ENCODE peak calls at places on chromosomes 7 and 10, in four cellular contexts. Q is GM12878, Y is HepG2, B is K562. K is an unnamed sample.
A peak's percentile ranks its signal among the peaks of the same experiment; 100 is the strongest.

GRCh38 chr7:115099906-115100305 is 178.0 kb downstream of the MDFIC start:
- DNase-seq in B (no peak), Q (no peak), Y (peak; percentile 52), K (no peak)

GRCh38 chr10:75240329-75240728 is 4.6 kb upstream of the COMTD1 start:
- DNase-seq in Q (no peak), Y (no peak), B (no peak), K (no peak)

GRCh38 chr10:127935115-127935561 is 28.2 kb downstream of the PTPRE start:
- DNase-seq in Y (no peak), B (no peak), Q (no peak), K (no peak)

GRCh38 chr7:34277016-34277800 is 371.9 kb downstream of the BMPER start:
- DNase-seq in Q (no peak), Y (no peak), B (no peak), K (no peak)

GRCh38 chr10:117429644-117430043 is 54.4 kb upstream of the PDZD8 start:
- DNase-seq in B (no peak), Q (no peak), Y (no peak), K (no peak)

GRCh38 chr7:6705959-6706665 is 635 bp downstream of the ZNF12 start:
- DNase-seq in Y (peak; percentile 9), B (peak; percentile 55), Q (no peak), K (peak; percentile 24)

GRCh38 chr7:73530800-73531199 is 8.7 kb upstream of the BAZ1B start:
- DNase-seq in Y (no peak), B (no peak), Q (no peak), K (no peak)

GRCh38 chr10:24951201-24952145 is 933 bp downstream of the PRTFDC1 start:
- DNase-seq in B (no peak), Y (no peak), Q (no peak), K (peak; percentile 58)

GRCh38 chr10:102452672-102453340 is 1.5 kb upstream of the C10orf95 start:
- DNase-seq in B (peak; percentile 36), Q (no peak), Y (no peak), K (no peak)

GRCh38 chr10:35409808-35410207 is 73.5 kb downstream of the CCNY start:
- DNase-seq in B (no peak), Y (peak; percentile 56), Q (no peak), K (no peak)

GRCh38 chr10:79397051-79397450 is 48.4 kb downstream of the ZCCHC24 start:
- DNase-seq in Q (no peak), Y (no peak), B (no peak), K (no peak)

GRCh38 chr7:28661826-28662225 is 249.5 kb downstream of the CREB5 start:
- DNase-seq in Y (no peak), B (no peak), Q (no peak), K (no peak)

GRCh38 chr7:35015346-35015859 is 21.9 kb downstream of the DPY19L1 start:
- DNase-seq in Q (no peak), B (no peak), Y (no peak), K (no peak)

GRCh38 chr7:150755473-150756099 is 18.4 kb downstream of the GIMAP5 start:
- DNase-seq in Y (no peak), B (peak; percentile 2), Q (peak; percentile 71), K (no peak)

GRCh38 chr10:44925224-44925623 is 14.1 kb downstream of the TMEM72 start:
- DNase-seq in B (peak; percentile 45), Y (peak; percentile 60), Q (no peak), K (peak; percentile 79)

GRCh38 chr7:140625908-140626868 is 14.4 kb downstream of the DENND2A start:
- DNase-seq in Q (no peak), Y (no peak), B (no peak), K (peak; percentile 72)

GRCh38 chr10:33643042-33643441 is 308.6 kb upstream of the NRP1 start:
- DNase-seq in Q (no peak), Y (no peak), B (no peak), K (no peak)

GRCh38 chr10:116098411-116099019 is 174.5 kb downstream of the GFRA1 start:
- DNase-seq in Q (no peak), Y (no peak), B (no peak), K (no peak)

GRCh38 chr7:94190599-94191061 is 186.5 kb upstream of the BET1 start:
- DNase-seq in Y (no peak), Q (no peak), B (no peak), K (no peak)

GRCh38 chr7:148318092-148318756 is 272.3 kb upstream of the C7orf33 start:
- DNase-seq in Q (no peak), Y (no peak), B (no peak), K (peak; percentile 51)

GRCh38 chr7:48089415-48089975 is 430 bp downstream of the UPP1 start:
- DNase-seq in Q (no peak), Y (no peak), B (peak; percentile 45), K (peak; percentile 89)

GRCh38 chr10:82463614-82464013 is 588.6 kb downstream of the NRG3 start:
- DNase-seq in Y (no peak), Q (no peak), B (no peak), K (no peak)

GRCh38 chr10:129966831-129967578 is 2.9 kb upstream of the EBF3 start:
- DNase-seq in B (no peak), Q (no peak), Y (no peak), K (peak; percentile 63)

GRCh38 chr10:44885710-44886109 is 25.4 kb upstream of the TMEM72 start:
- DNase-seq in Q (no peak), Y (no peak), B (no peak), K (no peak)

GRCh38 chr10:21517134-21517982 is 8.1 kb downstream of the SKIDA1 start:
- DNase-seq in B (peak; percentile 77), Y (no peak), Q (no peak), K (peak; percentile 83)

GRCh38 chr10:46560952-46561351 is 4.5 kb upstream of the GPRIN2 start:
- DNase-seq in B (no peak), Q (no peak), Y (no peak), K (peak; percentile 7)

GRCh38 chr7:26658698-26659084 is 205.7 kb downstream of the SKAP2 start:
- DNase-seq in Q (no peak), Y (no peak), B (no peak), K (no peak)

GRCh38 chr7:31027161-31027965 is 24.7 kb upstream of the ADCYAP1R1 start:
- DNase-seq in Y (no peak), B (no peak), Q (no peak), K (peak; percentile 56)

GRCh38 chr7:90879924-90880323 is 283.8 kb downstream of the CDK14 start:
- DNase-seq in Y (no peak), Q (no peak), B (no peak), K (no peak)

GRCh38 chr10:117543245-117543998 is 876 bp downstream of the EMX2 start:
- DNase-seq in Y (no peak), Q (no peak), B (no peak), K (peak; percentile 73)

GRCh38 chr7:11607676-11608075 is 224.3 kb downstream of the THSD7A start:
- DNase-seq in Q (no peak), B (no peak), Y (no peak), K (no peak)

GRCh38 chr7:158299607-158300006 is 288.0 kb downstream of the PTPRN2 start:
- DNase-seq in B (no peak), Q (no peak), Y (no peak), K (no peak)

GRCh38 chr7:90749774-90750173 is 153.7 kb downstream of the CDK14 start:
- DNase-seq in B (no peak), Y (peak; percentile 31), Q (no peak), K (no peak)

GRCh38 chr7:101743995-101744360 is 73.4 kb upstream of the CUX1 start:
- DNase-seq in Y (no peak), B (peak; percentile 45), Q (no peak), K (peak; percentile 69)

GRCh38 chr10:34018129-34018528 is 683.7 kb upstream of the NRP1 start:
- DNase-seq in Q (no peak), Y (no peak), B (no peak), K (no peak)

DNA sequence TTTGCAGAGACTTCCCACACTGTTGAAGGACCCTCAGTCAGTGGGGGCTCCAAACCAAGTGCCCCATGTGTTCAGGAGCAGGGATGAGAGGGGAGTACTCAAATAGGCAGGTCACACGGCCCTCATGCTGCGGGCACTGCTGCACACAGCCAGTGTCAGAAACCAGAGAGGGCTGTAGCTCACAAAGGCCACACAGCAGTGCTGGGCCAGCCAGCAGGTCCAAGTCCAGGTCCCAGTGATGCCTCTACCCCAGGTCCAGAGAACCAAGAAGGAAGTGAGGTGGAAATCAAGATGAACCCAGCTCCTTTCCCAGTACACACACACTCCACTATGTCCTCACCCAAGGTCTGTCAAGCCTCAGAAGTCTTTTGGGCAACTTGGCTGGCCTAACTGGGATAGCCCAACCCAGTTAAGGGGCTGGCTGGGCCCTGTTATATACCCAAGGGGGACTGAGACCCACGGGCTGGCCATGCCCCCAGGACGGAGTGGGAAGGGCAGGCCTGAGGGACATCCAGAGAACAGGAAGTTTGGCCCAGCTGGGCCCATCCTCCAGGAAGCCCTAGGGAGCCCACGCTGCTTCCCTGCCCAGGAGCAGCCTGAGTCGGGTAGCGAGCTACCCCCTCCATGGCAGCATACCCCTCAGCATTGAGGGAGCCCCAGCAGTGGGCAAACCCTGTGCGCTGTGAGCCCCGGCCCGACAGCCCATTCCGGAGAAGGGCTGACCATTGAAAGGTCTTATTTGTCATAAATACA is 24.3 kb downstream of the GRID1 start:
- DNase-seq in Y (no peak), Q (no peak), B (no peak), K (peak; percentile 7)
- TF ChIP-seq ETV6 in Y (no peak), Q (no peak), B (no peak), K (no peak)

GRCh38 chr7:37683263-37684120 is at the start of gene GPR141:
- DNase-seq in Q (peak; percentile 93), Y (no peak), B (no peak), K (no peak)
- TF ChIP-seq ETV6 in Q (peak; percentile 78), Y (no peak), B (no peak), K (no peak)

DNA sequence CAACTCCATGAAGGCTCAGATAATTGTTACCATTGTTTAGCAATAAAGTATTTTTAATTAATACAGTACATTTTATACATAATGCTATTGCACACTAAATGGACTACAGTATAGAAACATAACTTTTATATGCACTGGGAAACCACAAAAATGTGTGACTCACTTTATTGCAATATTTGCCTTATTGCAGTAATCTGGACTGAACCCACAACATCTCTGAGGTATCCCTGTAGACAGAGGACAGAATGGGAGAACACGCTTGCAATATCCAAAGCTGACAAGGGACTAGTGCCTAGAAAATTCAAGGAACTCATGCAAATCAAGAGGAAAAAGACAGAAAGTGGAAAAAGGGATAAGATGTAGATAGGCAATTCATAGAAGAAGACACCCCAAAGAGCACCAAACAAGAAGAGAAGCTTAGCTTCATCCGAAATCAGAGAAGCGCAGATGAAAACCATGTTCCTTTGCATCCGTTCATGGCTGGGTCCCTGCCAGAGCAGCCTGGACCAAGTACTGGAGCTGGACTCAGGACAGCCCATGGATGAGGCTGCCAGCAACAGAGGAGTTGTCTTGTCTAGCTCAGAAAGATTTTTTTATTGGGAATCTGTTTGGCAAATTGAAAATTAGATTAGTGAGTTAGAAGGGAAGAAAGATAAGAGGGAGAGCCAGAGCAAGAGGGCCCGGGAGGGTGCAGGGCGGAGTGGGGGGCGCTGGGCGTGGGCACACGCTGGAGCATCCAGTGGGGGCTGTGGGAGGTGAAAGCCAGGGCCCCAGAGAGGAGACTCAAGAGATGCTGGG is 16.0 kb upstream of the GALNTL5 start:
- DNase-seq in Y (no peak), Q (no peak), B (no peak), K (no peak)
- TF ChIP-seq ETV6 in Y (no peak), Q (no peak), B (no peak), K (no peak)

GRCh38 chr10:681670-682318 is 7.7 kb downstream of the DIP2C start:
- DNase-seq in B (no peak), Y (peak; percentile 33), Q (no peak), K (no peak)

GRCh38 chr10:682931-683447 is 6.5 kb downstream of the DIP2C start:
- DNase-seq in Y (no peak), Q (no peak), B (no peak), K (no peak)

GRCh38 chr10:679556-679955 is 9.9 kb downstream of the DIP2C start:
- DNase-seq in Q (no peak), B (no peak), Y (no peak), K (no peak)

GRCh38 chr10:680146-680545 is 9.3 kb downstream of the DIP2C start:
- DNase-seq in Y (no peak), B (no peak), Q (no peak), K (no peak)

GRCh38 chr10:680745-681144 is 8.7 kb downstream of the DIP2C start:
- DNase-seq in B (no peak), Y (no peak), Q (no peak), K (no peak)
- TF ChIP-seq ETV6 in B (no peak), Y (no peak), Q (no peak), K (no peak)

K was measured in WTC11.